ENCODE peak calls at places on chromosomes 11 and 22, in four cellular contexts. I is substantia nigra, U is AG04450, L is gastrocnemius medialis. M is an unnamed sample.

GRCh38 chr22:40597541-40598453 is 38.7 kb downstream of the MRTFA start:
- DNase-seq in I (no peak), U (no peak), L (no peak), M (no peak)

GRCh38 chr11:102239906-102240305 is 77.4 kb upstream of the BIRC3 start:
- DNase-seq in I (no peak), U (no peak), L (no peak), M (no peak)

GRCh38 chr11:86811637-86812321 is 11.4 kb downstream of the PRSS23 start:
- DNase-seq in I (no peak), U (peak; percentile 47), L (no peak), M (peak; percentile 75)

GRCh38 chr11:81979444-81979843 is 754.2 kb downstream of the FAM181B start:
- DNase-seq in I (no peak), U (no peak), L (no peak), M (no peak)

GRCh38 chr11:128961645-128962044 is 19.0 kb upstream of the TP53AIP1 start:
- DNase-seq in I (no peak), U (no peak), L (no peak), M (no peak)

GRCh38 chr11:69950120-69950519 is 128.0 kb upstream of the ANO1 start:
- DNase-seq in I (no peak), U (no peak), L (no peak), M (peak; percentile 60)

GRCh38 chr22:40434101-40434500 is 63.7 kb downstream of the SGSM3 start:
- DNase-seq in I (no peak), U (no peak), L (no peak), M (no peak)

GRCh38 chr11:86814775-86815174 is 14.4 kb downstream of the PRSS23 start:
- DNase-seq in I (no peak), U (no peak), L (no peak), M (no peak)

GRCh38 chr11:3950996-3951662 is 95.7 kb downstream of the STIM1 start:
- DNase-seq in I (no peak), U (peak; percentile 38), L (no peak), M (no peak)

GRCh38 chr11:91653091-91653754 is 571.4 kb upstream of the FAT3 start:
- DNase-seq in I (no peak), U (no peak), L (no peak), M (no peak)

GRCh38 chr11:61609970-61610347 is 29.1 kb upstream of the SYT7 start:
- DNase-seq in I (no peak), U (no peak), L (no peak), M (peak; percentile 85)

GRCh38 chr11:61613711-61614254 is 32.9 kb upstream of the SYT7 start:
- DNase-seq in I (no peak), U (no peak), L (no peak), M (no peak)

GRCh38 chr11:61611309-61611708 is 30.4 kb upstream of the SYT7 start:
- DNase-seq in I (no peak), U (no peak), L (no peak), M (peak; percentile 46)

GRCh38 chr11:61610905-61611304 is 30.0 kb upstream of the SYT7 start:
- DNase-seq in I (no peak), U (no peak), L (no peak), M (no peak)

DNA sequence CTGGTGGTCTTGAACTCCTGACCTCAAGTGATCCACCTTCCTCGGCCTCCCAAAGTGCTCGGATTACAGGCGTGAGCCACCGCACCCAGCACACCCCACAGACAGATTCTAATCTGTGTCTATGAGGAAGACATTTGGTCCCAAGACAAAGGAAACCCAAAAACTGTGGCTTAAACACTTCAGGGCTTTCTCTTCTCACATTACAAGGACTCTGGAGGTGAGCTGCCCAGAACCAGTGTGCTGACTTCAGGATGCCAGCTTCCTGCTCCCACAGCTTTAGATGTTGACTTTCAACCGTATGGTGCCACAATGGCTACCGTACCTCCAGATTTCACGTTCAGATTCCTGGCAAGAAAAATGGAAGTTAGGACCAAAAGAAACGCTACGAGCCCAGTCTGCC is 32.2 kb upstream of the SYT7 start:
- DNase-seq in I (no peak), U (no peak), L (no peak), M (no peak)
- H3K27ac ChIP-seq in I (no peak overlapping the region), U (no peak overlapping the region), L (no peak overlapping the region), M (no peak overlapping the region)

GRCh38 chr11:65478411-65479183 is 20.2 kb upstream of the MALAT1 start:
- DNase-seq in I (peak; percentile 35), U (no peak), L (peak; percentile 67), M (no peak)
- H3K27ac ChIP-seq in I (peak overlapping the region; percentile 99), U (peak overlapping the region; percentile 98), L (peak overlapping the region; percentile 97), M (peak overlapping the region; percentile 18)

GRCh38 chr22:31278643-31279326 is 13.5 kb downstream of the PIK3IP1 start:
- DNase-seq in I (no peak), U (no peak), L (no peak), M (no peak)

GRCh38 chr22:31277741-31278642 is 14.3 kb downstream of the PIK3IP1 start:
- DNase-seq in I (no peak), U (no peak), L (no peak), M (no peak)

GRCh38 chr22:31279327-31279669 is 13.0 kb downstream of the PIK3IP1 start:
- DNase-seq in I (no peak), U (no peak), L (no peak), M (no peak)

GRCh38 chr22:31281733-31282132 is 10.6 kb downstream of the PIK3IP1 start:
- DNase-seq in I (no peak), U (no peak), L (no peak), M (no peak)

DNA sequence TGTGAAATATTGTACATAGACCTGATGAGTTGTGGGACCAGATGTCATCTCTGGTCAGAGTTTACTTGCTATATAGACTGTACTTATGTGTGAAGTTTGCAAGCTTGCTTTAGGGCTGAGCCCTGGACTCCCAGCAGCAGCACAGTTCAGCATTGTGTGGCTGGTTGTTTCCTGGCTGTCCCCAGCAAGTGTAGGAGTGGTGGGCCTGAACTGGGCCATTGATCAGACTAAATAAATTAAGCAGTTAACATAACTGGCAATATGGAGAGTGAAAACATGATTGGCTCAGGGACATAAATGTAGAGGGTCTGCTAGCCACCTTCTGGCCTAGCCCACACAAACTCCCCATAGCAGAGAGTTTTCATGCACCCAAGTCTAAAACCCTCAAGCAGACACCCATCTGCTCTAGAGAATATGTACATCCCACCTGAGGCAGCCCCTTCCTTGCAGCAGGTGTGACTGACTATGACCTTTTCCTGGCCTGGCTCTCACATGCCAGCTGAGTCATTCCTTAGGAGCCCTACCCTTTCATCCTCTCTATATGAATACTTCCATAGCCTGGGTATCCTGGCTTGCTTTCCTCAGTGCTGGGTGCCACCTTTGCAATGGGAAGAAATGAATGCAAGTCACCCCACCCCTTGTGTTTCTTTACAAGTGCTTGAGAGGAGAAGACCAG is 12.3 kb downstream of the PIK3IP1 start:
- DNase-seq in I (no peak), U (no peak), L (no peak), M (no peak)
- H3K27ac ChIP-seq in I (no peak overlapping the region), U (no peak overlapping the region), L (no peak overlapping the region), M (no peak overlapping the region)

GRCh38 chr11:110123003-110123402 is 29.8 kb downstream of the ZC3H12C start:
- DNase-seq in I (no peak), U (no peak), L (no peak), M (no peak)
- H3K27ac ChIP-seq in I (no peak overlapping the region), U (no peak overlapping the region), L (no peak overlapping the region), M (peak overlapping the region; percentile 14)

DNA sequence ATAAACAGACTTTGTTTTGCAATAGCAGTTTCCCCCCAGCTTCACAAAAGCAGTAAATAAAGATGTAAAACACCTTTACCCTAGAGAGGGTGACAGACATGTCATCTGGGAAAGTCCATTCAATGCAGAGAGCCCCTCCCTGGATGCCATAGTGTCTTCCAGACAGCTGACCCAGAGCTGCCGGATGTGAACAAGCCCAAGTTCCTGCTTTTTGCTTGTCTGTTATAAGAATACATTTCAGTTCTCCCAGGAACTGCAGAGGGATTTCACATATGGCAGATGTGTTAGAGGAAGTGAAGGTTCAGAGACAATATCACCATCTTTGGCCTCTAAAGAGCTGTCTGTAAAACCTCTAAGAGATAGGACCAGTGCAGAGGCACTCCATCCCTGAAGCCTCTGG is 48.9 kb downstream of the RELT start:
- DNase-seq in I (no peak), U (no peak), L (no peak), M (no peak)
- H3K27ac ChIP-seq in I (no peak overlapping the region), U (no peak overlapping the region), L (no peak overlapping the region), M (no peak overlapping the region)

DNA sequence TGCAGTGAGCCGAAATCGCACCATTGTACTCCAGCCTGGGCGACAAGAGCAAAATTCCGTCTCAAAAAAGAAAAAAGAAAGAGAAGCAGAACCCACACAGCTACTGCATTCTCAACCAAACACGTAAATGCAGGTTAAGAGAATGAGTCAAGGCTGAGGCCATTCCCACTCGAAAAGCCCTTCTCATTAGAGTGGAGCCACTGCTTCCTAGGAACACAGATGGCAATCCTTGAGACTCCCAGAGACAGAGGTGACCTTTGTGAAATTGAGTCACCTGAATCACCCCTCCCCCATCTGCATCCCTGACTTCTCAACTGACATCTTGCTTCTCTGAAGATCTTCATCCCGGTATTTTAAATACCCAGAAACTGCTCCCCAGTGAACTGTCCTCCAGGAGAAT is 8.2 kb downstream of the PACSIN2 start:
- DNase-seq in I (no peak), U (no peak), L (no peak), M (no peak)
- H3K27ac ChIP-seq in I (no peak overlapping the region), U (no peak overlapping the region), L (no peak overlapping the region), M (no peak overlapping the region)

GRCh38 chr11:94031625-94032024 is 10.5 kb downstream of the HEPHL1 start:
- DNase-seq in I (no peak), U (no peak), L (no peak), M (no peak)

GRCh38 chr11:94032725-94033124 is 11.6 kb downstream of the HEPHL1 start:
- DNase-seq in I (no peak), U (no peak), L (no peak), M (no peak)

GRCh38 chr11:94032066-94032465 is 10.9 kb downstream of the HEPHL1 start:
- DNase-seq in I (no peak), U (no peak), L (no peak), M (no peak)

GRCh38 chr11:94028436-94028835 is 7.3 kb downstream of the HEPHL1 start:
- DNase-seq in I (no peak), U (peak; percentile 70), L (no peak), M (no peak)

GRCh38 chr11:94030059-94030458 is 8.9 kb downstream of the HEPHL1 start:
- DNase-seq in I (no peak), U (no peak), L (no peak), M (no peak)
- H3K27ac ChIP-seq in I (no peak overlapping the region), U (no peak overlapping the region), L (no peak overlapping the region), M (no peak overlapping the region)

M was measured in A673.